ENCODE peak calls at places on chromosomes 12 and 14, in five cellular contexts. Q is astrocyte of the spinal cord, Y is left ventricle myocardium inferior, M is GM23338, S is cardiac muscle cell. G is an unnamed sample.

GRCh38 chr14:53011053-53011462 is 60.2 kb upstream of the FERMT2 start:
- DNase-seq in Q (peak; percentile 97), Y (peak; percentile 76), M (peak; percentile 79), S (peak; percentile 30), G (peak; percentile 98)

GRCh38 chr14:88463318-88463717 is 77.9 kb downstream of the SPATA7 start:
- DNase-seq in Q (no peak), Y (no peak), M (peak; percentile 51), S (peak; percentile 25), G (no peak)

GRCh38 chr12:67413577-67413976 is 144.4 kb downstream of the CAND1 start:
- DNase-seq in Q (no peak), Y (no peak), M (no peak), S (no peak), G (no peak)

GRCh38 chr14:95538801-95539509 is 4.1 kb downstream of the GLRX5 start:
- DNase-seq in Q (no peak), Y (no peak), M (no peak), S (no peak), G (no peak)

GRCh38 chr12:27824126-27824842 is 44.2 kb upstream of the MANSC4 start:
- DNase-seq in Q (no peak), Y (no peak), M (no peak), S (no peak), G (no peak)

GRCh38 chr12:123043536-123044001 is 63.1 kb downstream of the ARL6IP4 start:
- DNase-seq in Q (peak; percentile 94), Y (peak; percentile 83), M (peak; percentile 71), S (peak; percentile 83), G (peak; percentile 97)

GRCh38 chr14:19800282-19801117 is 3.1 kb upstream of the OR4N2 start:
- DNase-seq in Q (no peak), Y (no peak), M (no peak), S (no peak), G (no peak)

GRCh38 chr12:57166971-57167371 is 19.6 kb upstream of the LRP1-AS start:
- DNase-seq in Q (peak; percentile 76), Y (no peak), M (no peak), S (no peak), G (peak; percentile 86)

GRCh38 chr12:64181504-64182291 is 40.4 kb downstream of the KICS2 start:
- DNase-seq in Q (peak; percentile 97), Y (peak; percentile 29), M (peak; percentile 42), S (peak; percentile 52), G (peak; percentile 95)

GRCh38 chr12:18583655-18584054 is 154.2 kb downstream of the PLCZ1 start:
- DNase-seq in Q (no peak), Y (no peak), M (no peak), S (peak; percentile 6), G (no peak)

GRCh38 chr14:67420102-67420739 is 8.3 kb upstream of the PLEK2 start:
- DNase-seq in Q (no peak), Y (no peak), M (peak; percentile 87), S (no peak), G (no peak)

GRCh38 chr12:115710104-115710564 is 567.4 kb downstream of the MED13L start:
- DNase-seq in Q (peak; percentile 61), Y (peak; percentile 34), M (no peak), S (no peak), G (peak; percentile 81)

GRCh38 chr12:9064815-9065606 is 50.7 kb downstream of the A2M start:
- DNase-seq in Q (peak; percentile 14), Y (peak; percentile 79), M (peak; percentile 89), S (peak; percentile 73), G (peak; percentile 1)
- H3K4me3 ChIP-seq in Q (peak overlapping the region; percentile 55), Y (peak overlapping the region; percentile 97), M (peak overlapping the region; percentile 92), S (peak overlapping the region; percentile 69), G (peak overlapping the region; percentile 69)

GRCh38 chr12:26176725-26177124 is 18.6 kb upstream of the SSPN start:
- DNase-seq in Q (no peak), Y (no peak), M (no peak), S (no peak), G (no peak)
- H3K4me3 ChIP-seq in Q (no peak overlapping the region), Y (no peak overlapping the region), M (no peak overlapping the region), S (no peak overlapping the region), G (no peak overlapping the region)

GRCh38 chr14:97408937-97409860 is 612.0 kb downstream of the VRK1 start:
- DNase-seq in Q (no peak), Y (no peak), M (no peak), S (no peak), G (no peak)

GRCh38 chr14:97411938-97412612 is 614.9 kb downstream of the VRK1 start:
- DNase-seq in Q (no peak), Y (no peak), M (peak; percentile 76), S (no peak), G (no peak)

GRCh38 chr14:97410667-97411286 is 613.6 kb downstream of the VRK1 start:
- DNase-seq in Q (no peak), Y (no peak), M (peak; percentile 36), S (no peak), G (no peak)

GRCh38 chr14:97408503-97408902 is 611.3 kb downstream of the VRK1 start:
- DNase-seq in Q (no peak), Y (no peak), M (no peak), S (no peak), G (no peak)

DNA sequence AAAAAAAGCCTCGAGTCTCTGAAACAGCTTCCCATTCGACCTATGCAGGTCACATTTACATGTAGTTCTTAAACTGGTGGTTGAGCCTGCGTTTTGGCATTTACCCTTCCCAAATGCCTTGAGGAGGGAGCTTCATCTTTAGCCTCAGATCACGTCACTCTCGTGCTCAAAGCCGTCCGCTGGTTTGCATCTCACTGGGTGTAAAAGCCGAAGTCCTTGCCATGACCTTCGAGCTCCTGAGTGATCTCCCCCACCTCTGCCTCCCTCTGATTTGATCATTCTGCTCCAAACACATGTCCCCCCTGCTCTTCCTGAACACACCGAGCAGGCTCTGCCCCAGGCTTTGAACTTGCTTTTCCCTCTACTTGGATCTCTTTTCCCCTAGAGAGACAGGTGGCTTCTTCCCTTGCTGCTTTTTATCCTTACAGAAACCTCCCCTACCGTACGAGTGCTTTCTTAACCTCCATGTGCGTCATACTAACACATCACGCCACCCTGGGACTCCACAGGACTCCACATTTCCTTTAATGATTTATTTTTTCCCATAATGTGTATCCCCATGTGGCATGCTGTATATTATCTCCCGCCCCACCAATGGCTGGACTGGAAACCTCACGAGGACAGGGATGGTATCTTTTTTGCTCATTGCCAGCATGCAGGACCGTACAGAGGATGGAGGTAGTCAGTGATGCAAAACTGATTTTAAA is 610.7 kb downstream of the VRK1 start:
- DNase-seq in Q (no peak), Y (no peak), M (peak; percentile 30), S (no peak), G (no peak)
- H3K4me3 ChIP-seq in Q (no peak overlapping the region), Y (no peak overlapping the region), M (no peak overlapping the region), S (no peak overlapping the region), G (no peak overlapping the region)

GRCh38 chr12:24039113-24039525 is 89.6 kb upstream of the SOX5 start:
- DNase-seq in Q (peak; percentile 97), Y (no peak), M (no peak), S (no peak), G (peak; percentile 6)

GRCh38 chr12:24034894-24035293 is 85.4 kb upstream of the SOX5 start:
- DNase-seq in Q (no peak), Y (no peak), M (no peak), S (no peak), G (no peak)

GRCh38 chr12:24036438-24037204 is 87.2 kb upstream of the SOX5 start:
- DNase-seq in Q (no peak), Y (no peak), M (no peak), S (peak; percentile 6), G (no peak)

GRCh38 chr12:24038211-24038997 is 88.9 kb upstream of the SOX5 start:
- DNase-seq in Q (no peak), Y (no peak), M (peak; percentile 52), S (no peak), G (no peak)

GRCh38 chr12:24034160-24034559 is 84.7 kb upstream of the SOX5 start:
- DNase-seq in Q (peak; percentile 26), Y (no peak), M (no peak), S (no peak), G (no peak)
- H3K4me3 ChIP-seq in Q (no peak overlapping the region), Y (no peak overlapping the region), M (no peak overlapping the region), S (no peak overlapping the region), G (no peak overlapping the region)

GRCh38 chr14:104818714-104819161 is 17.8 kb downstream of the ZBTB42 start:
- DNase-seq in Q (no peak), Y (no peak), M (no peak), S (no peak), G (no peak)

GRCh38 chr14:104817930-104818713 is 17.2 kb downstream of the ZBTB42 start:
- DNase-seq in Q (no peak), Y (no peak), M (no peak), S (no peak), G (no peak)

GRCh38 chr14:104819361-104819771 is 18.5 kb downstream of the ZBTB42 start:
- DNase-seq in Q (no peak), Y (no peak), M (no peak), S (no peak), G (no peak)

GRCh38 chr14:104813286-104813685 is 12.4 kb downstream of the ZBTB42 start:
- DNase-seq in Q (no peak), Y (no peak), M (no peak), S (no peak), G (no peak)

GRCh38 chr14:104816678-104816945 is 15.7 kb downstream of the ZBTB42 start:
- DNase-seq in Q (no peak), Y (no peak), M (no peak), S (no peak), G (no peak)
- H3K4me3 ChIP-seq in Q (peak overlapping the region; percentile 69), Y (peak overlapping the region; percentile 98), M (peak overlapping the region; percentile 90), S (peak overlapping the region; percentile 77), G (peak overlapping the region; percentile 86)

DNA sequence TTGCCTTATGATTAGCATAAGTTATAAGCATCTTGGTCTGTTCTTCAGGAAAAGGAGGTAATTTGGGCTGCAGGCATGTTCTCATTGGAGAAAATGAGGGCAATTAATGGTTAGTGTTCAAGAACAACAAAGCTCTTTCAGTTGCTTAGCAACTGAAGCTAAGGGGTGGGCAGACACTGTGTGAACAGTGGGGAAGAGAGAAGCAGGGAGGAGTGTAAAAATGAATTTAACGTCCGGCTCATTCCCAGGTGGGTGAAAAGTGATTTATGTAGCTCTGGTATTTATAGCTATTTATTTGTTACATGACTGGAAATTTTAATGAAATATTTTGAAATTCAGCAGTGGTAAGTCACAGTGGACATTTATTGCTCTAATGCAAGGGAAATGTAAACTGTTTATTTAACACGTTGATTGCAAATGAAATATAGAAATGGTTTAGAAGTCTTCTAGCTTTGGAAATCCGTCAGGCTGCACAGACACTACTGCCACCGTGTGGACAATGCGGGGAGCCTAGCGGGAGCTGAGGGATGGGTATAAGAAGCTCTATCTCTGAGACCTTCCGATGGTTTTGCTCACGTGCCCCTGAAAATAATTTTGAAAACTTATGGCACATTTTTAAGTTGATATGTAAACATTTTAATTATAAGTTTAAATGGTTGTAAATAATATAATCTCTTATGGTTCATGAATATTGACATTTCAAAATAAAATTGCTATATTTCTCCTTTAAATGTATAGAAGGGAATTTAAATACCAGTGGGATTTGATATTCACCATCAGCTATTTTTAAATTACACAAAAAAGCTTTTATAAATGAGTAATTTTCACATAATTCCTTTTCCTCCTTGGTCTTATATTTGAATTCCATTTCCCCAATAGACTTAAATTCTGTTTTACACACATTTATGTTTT is 54.5 kb downstream of the E2F7 start:
- DNase-seq in Q (peak; percentile 80), Y (peak; percentile 59), M (peak; percentile 85), S (peak; percentile 78), G (peak; percentile 88)
- H3K4me3 ChIP-seq in Q (no peak overlapping the region), Y (peak overlapping the region; percentile 37), M (no peak overlapping the region), S (no peak overlapping the region), G (no peak overlapping the region)

GRCh38 chr14:89813485-89814080 is 140.9 kb downstream of the EFCAB11 start:
- DNase-seq in Q (peak; percentile 94), Y (peak; percentile 17), M (peak; percentile 67), S (peak; percentile 42), G (peak; percentile 52)
- H3K4me3 ChIP-seq in Q (peak overlapping the region; percentile 9), Y (peak overlapping the region; percentile 47), M (no peak overlapping the region), S (no peak overlapping the region), G (no peak overlapping the region)

GRCh38 chr12:117538926-117539325 is 177.5 kb upstream of the NOS1 start:
- DNase-seq in Q (no peak), Y (no peak), M (no peak), S (no peak), G (no peak)
- H3K4me3 ChIP-seq in Q (no peak overlapping the region), Y (no peak overlapping the region), M (no peak overlapping the region), S (no peak overlapping the region), G (no peak overlapping the region)